ENCODE peak calls at places on chromosomes 3 and 15, in five cellular contexts. N, E, T, D and S are unnamed samples.
A peak's percentile ranks its signal among the peaks of the same experiment; 100 is the strongest.

GRCh38 chr3:38579146-38579545 is 70.3 kb downstream of the SCN5A start:
- DNase-seq in N (peak; percentile 94), E (peak; percentile 89), T (peak; percentile 55), D (no peak), S (no peak)

GRCh38 chr3:196941846-196942225 is 492 bp downstream of the NCBP2 start:
- DNase-seq in D (peak; percentile 47), E (peak; percentile 30), T (peak; percentile 66), N (peak; percentile 55), S (peak; percentile 82)

GRCh38 chr3:48478631-48479555 is 25.1 kb downstream of the SHISA5 start:
- DNase-seq in E (no peak), N (no peak), T (no peak), D (peak; percentile 39), S (peak; percentile 57)

GRCh38 chr15:95327661-95328060 is 1002.8 kb upstream of the NR2F2 start:
- DNase-seq in D (no peak), E (no peak), T (no peak), N (no peak), S (no peak)

GRCh38 chr3:195203631-195204030 is 67.3 kb downstream of the XXYLT1 start:
- DNase-seq in D (no peak), E (no peak), N (no peak), T (no peak), S (no peak)

GRCh38 chr3:104360038-104360437 is 1006.7 kb upstream of the ALCAM start:
- DNase-seq in T (no peak), E (no peak), N (no peak), D (no peak), S (no peak)

GRCh38 chr3:185959609-185960517 is 22.0 kb upstream of the TRA2B start:
- DNase-seq in T (no peak), N (no peak), E (no peak), D (no peak), S (no peak)

GRCh38 chr15:52464478-52464877 is 64.2 kb downstream of the MYO5A start:
- DNase-seq in E (no peak), T (no peak), N (no peak), D (no peak), S (no peak)

GRCh38 chr3:126407412-126408044 is 12.8 kb downstream of the CFAP100 start:
- DNase-seq in N (no peak), E (no peak), T (no peak), D (no peak), S (no peak)